ENCODE peak calls at places on chromosomes 16 and 17, in ten cellular contexts. One of them, this sample, is unnamed.

GRCh38 chr17:82316651-82317393 is 586 bp downstream of the CD7 start:
- DNase-seq in activated CD8-positive, alpha-beta memory T cell treated with anti-CD3 and anti-CD28 coated beads for 48 hours: no peak
- DNase-seq in NCI-H510A: no peak
- DNase-seq in NCI-H1105 treated with DMSO at 0.1 percent for 48 hours: no peak
- DNase-seq in HTR-8/SVneo: no peak
- DNase-seq in memory B cell: no peak
- DNase-seq in heart right ventricle: peak; percentile 8
- DNase-seq in anterior cingulate cortex: no peak
- DNase-seq in activated T-cell treated with anti-CD3 and anti-CD28 coated beads for 1 hour: no peak
- DNase-seq in retina: no peak
- DNase-seq in this sample: no peak

GRCh38 chr17:48819466-48819865 is 2.4 kb upstream of the TTLL6 start:
- DNase-seq in NCI-H510A: no peak
- DNase-seq in activated T-cell treated with anti-CD3 and anti-CD28 coated beads for 1 hour: no peak
- DNase-seq in anterior cingulate cortex: no peak
- DNase-seq in heart right ventricle: no peak
- DNase-seq in activated CD8-positive, alpha-beta memory T cell treated with anti-CD3 and anti-CD28 coated beads for 48 hours: no peak
- DNase-seq in NCI-H1105 treated with DMSO at 0.1 percent for 48 hours: no peak
- DNase-seq in HTR-8/SVneo: no peak
- DNase-seq in retina: no peak
- DNase-seq in memory B cell: no peak
- DNase-seq in this sample: no peak

GRCh38 chr17:68195667-68196393 is 52.0 kb upstream of the AMZ2 start:
- DNase-seq in memory B cell: no peak
- DNase-seq in NCI-H510A: peak; percentile 18
- DNase-seq in activated T-cell treated with anti-CD3 and anti-CD28 coated beads for 1 hour: no peak
- DNase-seq in anterior cingulate cortex: no peak
- DNase-seq in heart right ventricle: peak; percentile 33
- DNase-seq in activated CD8-positive, alpha-beta memory T cell treated with anti-CD3 and anti-CD28 coated beads for 48 hours: no peak
- DNase-seq in NCI-H1105 treated with DMSO at 0.1 percent for 48 hours: peak; percentile 29
- DNase-seq in retina: peak; percentile 65
- DNase-seq in HTR-8/SVneo: no peak
- DNase-seq in this sample: no peak

GRCh38 chr16:2768403-2769089 is 8.5 kb downstream of the ELOB start:
- DNase-seq in activated CD8-positive, alpha-beta memory T cell treated with anti-CD3 and anti-CD28 coated beads for 48 hours: no peak
- DNase-seq in activated T-cell treated with anti-CD3 and anti-CD28 coated beads for 1 hour: no peak
- DNase-seq in HTR-8/SVneo: no peak
- DNase-seq in anterior cingulate cortex: no peak
- DNase-seq in memory B cell: no peak
- DNase-seq in retina: no peak
- DNase-seq in heart right ventricle: no peak
- DNase-seq in NCI-H510A: no peak
- DNase-seq in NCI-H1105 treated with DMSO at 0.1 percent for 48 hours: no peak
- DNase-seq in this sample: no peak

GRCh38 chr17:36593651-36594316 is 2.1 kb downstream of the DHRS11 start:
- DNase-seq in activated CD8-positive, alpha-beta memory T cell treated with anti-CD3 and anti-CD28 coated beads for 48 hours: no peak
- DNase-seq in heart right ventricle: no peak
- DNase-seq in NCI-H1105 treated with DMSO at 0.1 percent for 48 hours: no peak
- DNase-seq in activated T-cell treated with anti-CD3 and anti-CD28 coated beads for 1 hour: no peak
- DNase-seq in HTR-8/SVneo: no peak
- DNase-seq in anterior cingulate cortex: no peak
- DNase-seq in memory B cell: no peak
- DNase-seq in retina: no peak
- DNase-seq in NCI-H510A: no peak
- DNase-seq in this sample: no peak

GRCh38 chr16:85615014-85615851 is 2.1 kb downstream of the GSE1 start:
- DNase-seq in heart right ventricle: peak; percentile 58
- DNase-seq in HTR-8/SVneo: no peak
- DNase-seq in NCI-H510A: peak; percentile 58
- DNase-seq in NCI-H1105 treated with DMSO at 0.1 percent for 48 hours: no peak
- DNase-seq in memory B cell: no peak
- DNase-seq in activated T-cell treated with anti-CD3 and anti-CD28 coated beads for 1 hour: peak; percentile 54
- DNase-seq in retina: peak; percentile 66
- DNase-seq in activated CD8-positive, alpha-beta memory T cell treated with anti-CD3 and anti-CD28 coated beads for 48 hours: peak; percentile 48
- DNase-seq in anterior cingulate cortex: no peak
- DNase-seq in this sample: peak; percentile 27

GRCh38 chr16:15602285-15603044 is 40.5 kb downstream of the MARF1 start:
- DNase-seq in activated T-cell treated with anti-CD3 and anti-CD28 coated beads for 1 hour: no peak
- DNase-seq in NCI-H510A: no peak
- DNase-seq in memory B cell: no peak
- DNase-seq in heart right ventricle: no peak
- DNase-seq in retina: no peak
- DNase-seq in HTR-8/SVneo: no peak
- DNase-seq in anterior cingulate cortex: no peak
- DNase-seq in activated CD8-positive, alpha-beta memory T cell treated with anti-CD3 and anti-CD28 coated beads for 48 hours: no peak
- DNase-seq in NCI-H1105 treated with DMSO at 0.1 percent for 48 hours: no peak
- DNase-seq in this sample: no peak

GRCh38 chr17:43882761-43883415 is 24.4 kb downstream of the MPP2 start:
- DNase-seq in NCI-H1105 treated with DMSO at 0.1 percent for 48 hours: no peak
- DNase-seq in heart right ventricle: no peak
- DNase-seq in memory B cell: no peak
- DNase-seq in NCI-H510A: no peak
- DNase-seq in activated CD8-positive, alpha-beta memory T cell treated with anti-CD3 and anti-CD28 coated beads for 48 hours: no peak
- DNase-seq in anterior cingulate cortex: no peak
- DNase-seq in HTR-8/SVneo: no peak
- DNase-seq in retina: no peak
- DNase-seq in activated T-cell treated with anti-CD3 and anti-CD28 coated beads for 1 hour: no peak
- DNase-seq in this sample: no peak

GRCh38 chr17:34249497-34249877 is 5.6 kb upstream of the CCL2 start:
- DNase-seq in heart right ventricle: no peak
- DNase-seq in HTR-8/SVneo: no peak
- DNase-seq in anterior cingulate cortex: no peak
- DNase-seq in activated CD8-positive, alpha-beta memory T cell treated with anti-CD3 and anti-CD28 coated beads for 48 hours: no peak
- DNase-seq in activated T-cell treated with anti-CD3 and anti-CD28 coated beads for 1 hour: no peak
- DNase-seq in NCI-H1105 treated with DMSO at 0.1 percent for 48 hours: no peak
- DNase-seq in retina: no peak
- DNase-seq in NCI-H510A: no peak
- DNase-seq in memory B cell: no peak
- DNase-seq in this sample: no peak

GRCh38 chr17:76725580-76726230 is 701 bp downstream of the JMJD6 start:
- DNase-seq in activated T-cell treated with anti-CD3 and anti-CD28 coated beads for 1 hour: peak; percentile 61
- DNase-seq in NCI-H1105 treated with DMSO at 0.1 percent for 48 hours: no peak
- DNase-seq in NCI-H510A: peak; percentile 50
- DNase-seq in activated CD8-positive, alpha-beta memory T cell treated with anti-CD3 and anti-CD28 coated beads for 48 hours: peak; percentile 57
- DNase-seq in HTR-8/SVneo: no peak
- DNase-seq in anterior cingulate cortex: peak; percentile 42
- DNase-seq in heart right ventricle: peak; percentile 80
- DNase-seq in memory B cell: peak; percentile 47
- DNase-seq in retina: no peak
- DNase-seq in this sample: no peak

GRCh38 chr16:23557779-23558330 is 328 bp downstream of the UBFD1 start:
- DNase-seq in NCI-H510A: peak; percentile 17
- DNase-seq in activated CD8-positive, alpha-beta memory T cell treated with anti-CD3 and anti-CD28 coated beads for 48 hours: no peak
- DNase-seq in memory B cell: no peak
- DNase-seq in NCI-H1105 treated with DMSO at 0.1 percent for 48 hours: no peak
- DNase-seq in anterior cingulate cortex: no peak
- DNase-seq in activated T-cell treated with anti-CD3 and anti-CD28 coated beads for 1 hour: no peak
- DNase-seq in heart right ventricle: no peak
- DNase-seq in HTR-8/SVneo: no peak
- DNase-seq in retina: no peak
- DNase-seq in this sample: no peak

GRCh38 chr17:1232786-1233185 is 37.5 kb upstream of the BHLHA9 start:
- DNase-seq in NCI-H1105 treated with DMSO at 0.1 percent for 48 hours: no peak
- DNase-seq in retina: no peak
- DNase-seq in heart right ventricle: no peak
- DNase-seq in memory B cell: no peak
- DNase-seq in activated T-cell treated with anti-CD3 and anti-CD28 coated beads for 1 hour: no peak
- DNase-seq in NCI-H510A: no peak
- DNase-seq in activated CD8-positive, alpha-beta memory T cell treated with anti-CD3 and anti-CD28 coated beads for 48 hours: no peak
- DNase-seq in anterior cingulate cortex: no peak
- DNase-seq in HTR-8/SVneo: no peak
- DNase-seq in this sample: no peak

GRCh38 chr17:47895254-47895855 is 681 bp upstream of the SP2 start:
- DNase-seq in retina: no peak
- DNase-seq in activated CD8-positive, alpha-beta memory T cell treated with anti-CD3 and anti-CD28 coated beads for 48 hours: no peak
- DNase-seq in memory B cell: no peak
- DNase-seq in heart right ventricle: no peak
- DNase-seq in NCI-H1105 treated with DMSO at 0.1 percent for 48 hours: peak; percentile 8
- DNase-seq in NCI-H510A: no peak
- DNase-seq in anterior cingulate cortex: no peak
- DNase-seq in HTR-8/SVneo: no peak
- DNase-seq in activated T-cell treated with anti-CD3 and anti-CD28 coated beads for 1 hour: no peak
- DNase-seq in this sample: peak; percentile 19

GRCh38 chr16:66904846-66905632 is 13.6 kb downstream of the CDH16 start:
- DNase-seq in retina: no peak
- DNase-seq in heart right ventricle: no peak
- DNase-seq in activated CD8-positive, alpha-beta memory T cell treated with anti-CD3 and anti-CD28 coated beads for 48 hours: no peak
- DNase-seq in anterior cingulate cortex: no peak
- DNase-seq in HTR-8/SVneo: no peak
- DNase-seq in NCI-H1105 treated with DMSO at 0.1 percent for 48 hours: no peak
- DNase-seq in memory B cell: no peak
- DNase-seq in NCI-H510A: no peak
- DNase-seq in activated T-cell treated with anti-CD3 and anti-CD28 coated beads for 1 hour: no peak
- DNase-seq in this sample: no peak

GRCh38 chr17:38341035-38341721 is 2.6 kb downstream of the GPR179 start:
- DNase-seq in anterior cingulate cortex: peak; percentile 77
- DNase-seq in activated CD8-positive, alpha-beta memory T cell treated with anti-CD3 and anti-CD28 coated beads for 48 hours: no peak
- DNase-seq in retina: peak; percentile 79
- DNase-seq in HTR-8/SVneo: no peak
- DNase-seq in activated T-cell treated with anti-CD3 and anti-CD28 coated beads for 1 hour: no peak
- DNase-seq in heart right ventricle: peak; percentile 72
- DNase-seq in NCI-H1105 treated with DMSO at 0.1 percent for 48 hours: peak; percentile 70
- DNase-seq in memory B cell: no peak
- DNase-seq in NCI-H510A: peak; percentile 91
- DNase-seq in this sample: peak; percentile 93

GRCh38 chr17:50557265-50558029 is 3.1 kb upstream of the CACNA1G start:
- DNase-seq in NCI-H1105 treated with DMSO at 0.1 percent for 48 hours: no peak
- DNase-seq in anterior cingulate cortex: no peak
- DNase-seq in activated CD8-positive, alpha-beta memory T cell treated with anti-CD3 and anti-CD28 coated beads for 48 hours: no peak
- DNase-seq in HTR-8/SVneo: no peak
- DNase-seq in retina: no peak
- DNase-seq in NCI-H510A: no peak
- DNase-seq in memory B cell: no peak
- DNase-seq in heart right ventricle: no peak
- DNase-seq in activated T-cell treated with anti-CD3 and anti-CD28 coated beads for 1 hour: no peak
- DNase-seq in this sample: no peak

GRCh38 chr16:2473999-2474876 is 689 bp upstream of the TBC1D24 start:
- DNase-seq in heart right ventricle: peak; percentile 61
- DNase-seq in retina: peak; percentile 75
- DNase-seq in memory B cell: peak; percentile 50
- DNase-seq in anterior cingulate cortex: peak; percentile 54
- DNase-seq in NCI-H510A: no peak
- DNase-seq in activated CD8-positive, alpha-beta memory T cell treated with anti-CD3 and anti-CD28 coated beads for 48 hours: no peak
- DNase-seq in HTR-8/SVneo: no peak
- DNase-seq in NCI-H1105 treated with DMSO at 0.1 percent for 48 hours: peak; percentile 7
- DNase-seq in activated T-cell treated with anti-CD3 and anti-CD28 coated beads for 1 hour: peak; percentile 46
- DNase-seq in this sample: no peak

GRCh38 chr17:75530837-75531723 is 5.6 kb downstream of the LLGL2 start:
- DNase-seq in retina: no peak
- DNase-seq in memory B cell: no peak
- DNase-seq in activated T-cell treated with anti-CD3 and anti-CD28 coated beads for 1 hour: no peak
- DNase-seq in NCI-H510A: no peak
- DNase-seq in anterior cingulate cortex: no peak
- DNase-seq in activated CD8-positive, alpha-beta memory T cell treated with anti-CD3 and anti-CD28 coated beads for 48 hours: no peak
- DNase-seq in NCI-H1105 treated with DMSO at 0.1 percent for 48 hours: no peak
- DNase-seq in heart right ventricle: no peak
- DNase-seq in HTR-8/SVneo: no peak
- DNase-seq in this sample: no peak

GRCh38 chr17:50689251-50689650 is 18.5 kb downstream of the ANKRD40 start:
- DNase-seq in heart right ventricle: no peak
- DNase-seq in retina: peak; percentile 31
- DNase-seq in NCI-H1105 treated with DMSO at 0.1 percent for 48 hours: no peak
- DNase-seq in activated CD8-positive, alpha-beta memory T cell treated with anti-CD3 and anti-CD28 coated beads for 48 hours: no peak
- DNase-seq in NCI-H510A: no peak
- DNase-seq in HTR-8/SVneo: peak; percentile 69
- DNase-seq in anterior cingulate cortex: no peak
- DNase-seq in activated T-cell treated with anti-CD3 and anti-CD28 coated beads for 1 hour: no peak
- DNase-seq in memory B cell: no peak
- DNase-seq in this sample: no peak

GRCh38 chr16:31351246-31351936 is 3.6 kb upstream of the ITGAX start:
- DNase-seq in memory B cell: peak; percentile 51
- DNase-seq in activated CD8-positive, alpha-beta memory T cell treated with anti-CD3 and anti-CD28 coated beads for 48 hours: no peak
- DNase-seq in anterior cingulate cortex: no peak
- DNase-seq in HTR-8/SVneo: no peak
- DNase-seq in activated T-cell treated with anti-CD3 and anti-CD28 coated beads for 1 hour: no peak
- DNase-seq in NCI-H1105 treated with DMSO at 0.1 percent for 48 hours: no peak
- DNase-seq in heart right ventricle: no peak
- DNase-seq in retina: no peak
- DNase-seq in NCI-H510A: no peak
- DNase-seq in this sample: no peak

GRCh38 chr17:66087073-66087472 is 104.9 kb downstream of the CEP112 start:
- DNase-seq in NCI-H1105 treated with DMSO at 0.1 percent for 48 hours: no peak
- DNase-seq in NCI-H510A: no peak
- DNase-seq in retina: no peak
- DNase-seq in memory B cell: no peak
- DNase-seq in activated CD8-positive, alpha-beta memory T cell treated with anti-CD3 and anti-CD28 coated beads for 48 hours: no peak
- DNase-seq in heart right ventricle: no peak
- DNase-seq in anterior cingulate cortex: no peak
- DNase-seq in HTR-8/SVneo: no peak
- DNase-seq in activated T-cell treated with anti-CD3 and anti-CD28 coated beads for 1 hour: no peak
- DNase-seq in this sample: no peak

GRCh38 chr17:60857521-60857920 is 179.9 kb downstream of the BCAS3 start:
- DNase-seq in activated CD8-positive, alpha-beta memory T cell treated with anti-CD3 and anti-CD28 coated beads for 48 hours: no peak
- DNase-seq in NCI-H1105 treated with DMSO at 0.1 percent for 48 hours: no peak
- DNase-seq in anterior cingulate cortex: no peak
- DNase-seq in retina: peak; percentile 79
- DNase-seq in memory B cell: no peak
- DNase-seq in HTR-8/SVneo: no peak
- DNase-seq in heart right ventricle: no peak
- DNase-seq in NCI-H510A: no peak
- DNase-seq in activated T-cell treated with anti-CD3 and anti-CD28 coated beads for 1 hour: no peak
- DNase-seq in this sample: no peak

GRCh38 chr17:35523296-35523695 is 14.2 kb downstream of the SLFN12L start:
- DNase-seq in activated CD8-positive, alpha-beta memory T cell treated with anti-CD3 and anti-CD28 coated beads for 48 hours: no peak
- DNase-seq in anterior cingulate cortex: no peak
- DNase-seq in NCI-H1105 treated with DMSO at 0.1 percent for 48 hours: no peak
- DNase-seq in NCI-H510A: no peak
- DNase-seq in memory B cell: no peak
- DNase-seq in HTR-8/SVneo: no peak
- DNase-seq in activated T-cell treated with anti-CD3 and anti-CD28 coated beads for 1 hour: no peak
- DNase-seq in heart right ventricle: no peak
- DNase-seq in retina: no peak
- DNase-seq in this sample: no peak

GRCh38 chr16:19524866-19525723 is 1.4 kb downstream of the CCP110 start:
- DNase-seq in anterior cingulate cortex: no peak
- DNase-seq in retina: peak; percentile 46
- DNase-seq in NCI-H510A: no peak
- DNase-seq in activated CD8-positive, alpha-beta memory T cell treated with anti-CD3 and anti-CD28 coated beads for 48 hours: no peak
- DNase-seq in heart right ventricle: no peak
- DNase-seq in memory B cell: no peak
- DNase-seq in activated T-cell treated with anti-CD3 and anti-CD28 coated beads for 1 hour: no peak
- DNase-seq in HTR-8/SVneo: no peak
- DNase-seq in NCI-H1105 treated with DMSO at 0.1 percent for 48 hours: peak; percentile 57
- DNase-seq in this sample: peak; percentile 38

GRCh38 chr17:40524243-40524965 is 23.0 kb upstream of the TNS4 start:
- DNase-seq in activated CD8-positive, alpha-beta memory T cell treated with anti-CD3 and anti-CD28 coated beads for 48 hours: no peak
- DNase-seq in heart right ventricle: no peak
- DNase-seq in NCI-H510A: no peak
- DNase-seq in memory B cell: no peak
- DNase-seq in anterior cingulate cortex: no peak
- DNase-seq in NCI-H1105 treated with DMSO at 0.1 percent for 48 hours: no peak
- DNase-seq in HTR-8/SVneo: no peak
- DNase-seq in activated T-cell treated with anti-CD3 and anti-CD28 coated beads for 1 hour: no peak
- DNase-seq in retina: no peak
- DNase-seq in this sample: no peak

GRCh38 chr16:19997734-19998133 is 76.0 kb downstream of the GPR139 start:
- DNase-seq in memory B cell: no peak
- DNase-seq in anterior cingulate cortex: no peak
- DNase-seq in NCI-H510A: no peak
- DNase-seq in activated CD8-positive, alpha-beta memory T cell treated with anti-CD3 and anti-CD28 coated beads for 48 hours: no peak
- DNase-seq in NCI-H1105 treated with DMSO at 0.1 percent for 48 hours: peak; percentile 29
- DNase-seq in heart right ventricle: no peak
- DNase-seq in retina: no peak
- DNase-seq in activated T-cell treated with anti-CD3 and anti-CD28 coated beads for 1 hour: no peak
- DNase-seq in HTR-8/SVneo: no peak
- DNase-seq in this sample: no peak

GRCh38 chr17:44989552-44990138 is 21.5 kb upstream of the C1QL1 start:
- DNase-seq in heart right ventricle: no peak
- DNase-seq in activated CD8-positive, alpha-beta memory T cell treated with anti-CD3 and anti-CD28 coated beads for 48 hours: no peak
- DNase-seq in anterior cingulate cortex: no peak
- DNase-seq in HTR-8/SVneo: no peak
- DNase-seq in activated T-cell treated with anti-CD3 and anti-CD28 coated beads for 1 hour: no peak
- DNase-seq in NCI-H1105 treated with DMSO at 0.1 percent for 48 hours: no peak
- DNase-seq in NCI-H510A: no peak
- DNase-seq in retina: no peak
- DNase-seq in memory B cell: no peak
- DNase-seq in this sample: no peak

GRCh38 chr16:81457326-81458133 is 12.9 kb downstream of the CMIP start:
- DNase-seq in retina: no peak
- DNase-seq in memory B cell: no peak
- DNase-seq in activated T-cell treated with anti-CD3 and anti-CD28 coated beads for 1 hour: no peak
- DNase-seq in heart right ventricle: no peak
- DNase-seq in HTR-8/SVneo: peak; percentile 69
- DNase-seq in NCI-H1105 treated with DMSO at 0.1 percent for 48 hours: no peak
- DNase-seq in anterior cingulate cortex: no peak
- DNase-seq in NCI-H510A: no peak
- DNase-seq in activated CD8-positive, alpha-beta memory T cell treated with anti-CD3 and anti-CD28 coated beads for 48 hours: no peak
- DNase-seq in this sample: no peak

This sample was measured in DMS79.